ENCODE peak calls at places on chromosomes 7 and 10, in nine cellular contexts. One of them, this sample, is unnamed.

GRCh38 chr7:143305423-143306070 is 10.4 kb upstream of the CLCN1 start:
- DNase-seq in prostate gland: peak
- DNase-seq in body of pancreas: peak
- DNase-seq in adrenal gland: peak
- DNase-seq in tibial nerve: peak
- DNase-seq in sigmoid colon: no peak
- DNase-seq in A549: peak
- DNase-seq in stomach: peak
- DNase-seq in HCT116: peak
- DNase-seq in this sample: peak

GRCh38 chr7:127872122-127872521 is 159.1 kb downstream of the LRRC4 start:
- DNase-seq in tibial nerve: no peak
- DNase-seq in adrenal gland: no peak
- DNase-seq in body of pancreas: no peak
- DNase-seq in A549: no peak
- DNase-seq in sigmoid colon: no peak
- DNase-seq in HCT116: no peak
- DNase-seq in stomach: no peak
- DNase-seq in prostate gland: no peak
- DNase-seq in this sample: no peak

GRCh38 chr7:21946228-21946709 is 570 bp upstream of the CDCA7L start:
- DNase-seq in A549: peak
- DNase-seq in prostate gland: no peak
- DNase-seq in tibial nerve: no peak
- DNase-seq in body of pancreas: no peak
- DNase-seq in adrenal gland: no peak
- DNase-seq in stomach: no peak
- DNase-seq in HCT116: no peak
- DNase-seq in sigmoid colon: no peak
- DNase-seq in this sample: no peak

GRCh38 chr7:87003872-87004798 is 55.3 kb downstream of the ELAPOR2 start:
- DNase-seq in body of pancreas: no peak
- DNase-seq in sigmoid colon: no peak
- DNase-seq in tibial nerve: no peak
- DNase-seq in adrenal gland: no peak
- DNase-seq in A549: no peak
- DNase-seq in HCT116: no peak
- DNase-seq in prostate gland: no peak
- DNase-seq in stomach: no peak
- DNase-seq in this sample: no peak

GRCh38 chr7:50278120-50278519 is 26.4 kb upstream of the IKZF1 start:
- DNase-seq in A549: no peak
- DNase-seq in adrenal gland: no peak
- DNase-seq in body of pancreas: no peak
- DNase-seq in HCT116: no peak
- DNase-seq in sigmoid colon: no peak
- DNase-seq in prostate gland: no peak
- DNase-seq in tibial nerve: no peak
- DNase-seq in stomach: no peak
- DNase-seq in this sample: no peak

GRCh38 chr7:148754912-148755311 is 56.2 kb downstream of the CUL1 start:
- DNase-seq in body of pancreas: no peak
- DNase-seq in adrenal gland: no peak
- DNase-seq in tibial nerve: no peak
- DNase-seq in HCT116: no peak
- DNase-seq in stomach: no peak
- DNase-seq in sigmoid colon: no peak
- DNase-seq in A549: no peak
- DNase-seq in prostate gland: no peak
- DNase-seq in this sample: no peak

GRCh38 chr7:2529161-2530075 is 9.8 kb downstream of the LFNG start:
- DNase-seq in HCT116: no peak
- DNase-seq in tibial nerve: peak
- DNase-seq in adrenal gland: peak
- DNase-seq in prostate gland: no peak
- DNase-seq in A549: peak
- DNase-seq in body of pancreas: peak
- DNase-seq in stomach: peak
- DNase-seq in sigmoid colon: peak
- DNase-seq in this sample: peak

GRCh38 chr10:23095966-23096813 is 811 bp downstream of the MSRB2 start:
- DNase-seq in A549: peak
- DNase-seq in prostate gland: peak
- DNase-seq in adrenal gland: peak
- DNase-seq in body of pancreas: peak
- DNase-seq in stomach: peak
- DNase-seq in HCT116: no peak
- DNase-seq in tibial nerve: peak
- DNase-seq in sigmoid colon: peak
- DNase-seq in this sample: peak

GRCh38 chr10:69968830-69969229 is 83.8 kb upstream of the MACROH2A2 start:
- DNase-seq in sigmoid colon: no peak
- DNase-seq in stomach: peak
- DNase-seq in A549: peak
- DNase-seq in tibial nerve: no peak
- DNase-seq in adrenal gland: no peak
- DNase-seq in HCT116: peak
- DNase-seq in body of pancreas: no peak
- DNase-seq in prostate gland: no peak
- DNase-seq in this sample: no peak

GRCh38 chr10:97686301-97686961 is 610 bp downstream of the AVPI1 start:
- DNase-seq in body of pancreas: no peak
- DNase-seq in adrenal gland: no peak
- DNase-seq in tibial nerve: no peak
- DNase-seq in prostate gland: no peak
- DNase-seq in sigmoid colon: no peak
- DNase-seq in stomach: no peak
- DNase-seq in HCT116: no peak
- DNase-seq in A549: peak
- DNase-seq in this sample: no peak

GRCh38 chr10:92901819-92902234 is 53.5 kb downstream of the EXOC6 start:
- DNase-seq in adrenal gland: no peak
- DNase-seq in stomach: no peak
- DNase-seq in A549: no peak
- DNase-seq in body of pancreas: no peak
- DNase-seq in tibial nerve: no peak
- DNase-seq in HCT116: no peak
- DNase-seq in sigmoid colon: no peak
- DNase-seq in prostate gland: no peak
- DNase-seq in this sample: peak

GRCh38 chr7:101166909-101167644 is 1.7 kb upstream of the VGF start:
- DNase-seq in A549: no peak
- DNase-seq in sigmoid colon: no peak
- DNase-seq in body of pancreas: no peak
- DNase-seq in adrenal gland: no peak
- DNase-seq in stomach: no peak
- DNase-seq in prostate gland: no peak
- DNase-seq in tibial nerve: no peak
- DNase-seq in HCT116: no peak
- DNase-seq in this sample: no peak

GRCh38 chr10:11265486-11265885 is 247.8 kb downstream of the CELF2 start:
- DNase-seq in tibial nerve: no peak
- DNase-seq in stomach: no peak
- DNase-seq in A549: no peak
- DNase-seq in sigmoid colon: no peak
- DNase-seq in body of pancreas: no peak
- DNase-seq in adrenal gland: no peak
- DNase-seq in HCT116: no peak
- DNase-seq in prostate gland: no peak
- DNase-seq in this sample: no peak

GRCh38 chr10:11270858-11271179 is 253.1 kb downstream of the CELF2 start:
- DNase-seq in prostate gland: no peak
- DNase-seq in HCT116: no peak
- DNase-seq in sigmoid colon: no peak
- DNase-seq in tibial nerve: no peak
- DNase-seq in body of pancreas: no peak
- DNase-seq in stomach: no peak
- DNase-seq in adrenal gland: no peak
- DNase-seq in A549: no peak
- DNase-seq in this sample: no peak

GRCh38 chr10:11272915-11273389 is 255.3 kb downstream of the CELF2 start:
- DNase-seq in adrenal gland: no peak
- DNase-seq in stomach: no peak
- DNase-seq in tibial nerve: no peak
- DNase-seq in body of pancreas: no peak
- DNase-seq in HCT116: no peak
- DNase-seq in A549: no peak
- DNase-seq in sigmoid colon: no peak
- DNase-seq in prostate gland: no peak
- DNase-seq in this sample: no peak

GRCh38 chr10:11264481-11265044 is 246.9 kb downstream of the CELF2 start:
- DNase-seq in stomach: no peak
- DNase-seq in prostate gland: no peak
- DNase-seq in body of pancreas: no peak
- DNase-seq in tibial nerve: no peak
- DNase-seq in A549: no peak
- DNase-seq in sigmoid colon: no peak
- DNase-seq in adrenal gland: no peak
- DNase-seq in HCT116: no peak
- DNase-seq in this sample: no peak

GRCh38 chr10:11270135-11270857 is 252.6 kb downstream of the CELF2 start:
- DNase-seq in prostate gland: peak
- DNase-seq in A549: peak
- DNase-seq in HCT116: peak
- DNase-seq in body of pancreas: peak
- DNase-seq in adrenal gland: peak
- DNase-seq in stomach: peak
- DNase-seq in tibial nerve: peak
- DNase-seq in sigmoid colon: peak
- DNase-seq in this sample: peak
- TF ChIP-seq POLR2A in prostate gland: no peak
- TF ChIP-seq POLR2A in A549: no peak
- TF ChIP-seq POLR2A in HCT116: no peak
- TF ChIP-seq POLR2A in body of pancreas: no peak
- TF ChIP-seq POLR2A in adrenal gland: no peak
- TF ChIP-seq POLR2A in stomach: no peak
- TF ChIP-seq POLR2A in tibial nerve: no peak
- TF ChIP-seq POLR2A in sigmoid colon: no peak
- TF ChIP-seq POLR2A in this sample: no peak

GRCh38 chr7:29926761-29927160 is 62.8 kb downstream of the SCRN1 start:
- DNase-seq in prostate gland: no peak
- DNase-seq in stomach: no peak
- DNase-seq in A549: no peak
- DNase-seq in adrenal gland: no peak
- DNase-seq in sigmoid colon: no peak
- DNase-seq in HCT116: no peak
- DNase-seq in tibial nerve: no peak
- DNase-seq in body of pancreas: no peak
- DNase-seq in this sample: no peak

GRCh38 chr7:29926216-29926615 is 63.4 kb downstream of the SCRN1 start:
- DNase-seq in body of pancreas: no peak
- DNase-seq in tibial nerve: no peak
- DNase-seq in prostate gland: no peak
- DNase-seq in sigmoid colon: no peak
- DNase-seq in A549: no peak
- DNase-seq in adrenal gland: no peak
- DNase-seq in HCT116: no peak
- DNase-seq in stomach: no peak
- DNase-seq in this sample: no peak

GRCh38 chr7:29923231-29923630 is 66.4 kb downstream of the SCRN1 start:
- DNase-seq in prostate gland: no peak
- DNase-seq in sigmoid colon: no peak
- DNase-seq in tibial nerve: no peak
- DNase-seq in HCT116: no peak
- DNase-seq in A549: no peak
- DNase-seq in body of pancreas: no peak
- DNase-seq in adrenal gland: no peak
- DNase-seq in stomach: no peak
- DNase-seq in this sample: no peak

GRCh38 chr7:29924006-29924405 is 65.6 kb downstream of the SCRN1 start:
- DNase-seq in A549: no peak
- DNase-seq in stomach: no peak
- DNase-seq in tibial nerve: no peak
- DNase-seq in sigmoid colon: no peak
- DNase-seq in body of pancreas: no peak
- DNase-seq in adrenal gland: no peak
- DNase-seq in prostate gland: no peak
- DNase-seq in HCT116: no peak
- DNase-seq in this sample: no peak

GRCh38 chr7:29924684-29925083 is 64.9 kb downstream of the SCRN1 start:
- DNase-seq in A549: no peak
- DNase-seq in body of pancreas: no peak
- DNase-seq in HCT116: no peak
- DNase-seq in adrenal gland: no peak
- DNase-seq in sigmoid colon: no peak
- DNase-seq in prostate gland: no peak
- DNase-seq in tibial nerve: no peak
- DNase-seq in stomach: no peak
- DNase-seq in this sample: no peak
- H3K4me3 ChIP-seq in A549: no peak
- H3K4me3 ChIP-seq in body of pancreas: no peak
- H3K4me3 ChIP-seq in HCT116: no peak
- H3K4me3 ChIP-seq in adrenal gland: no peak
- H3K4me3 ChIP-seq in sigmoid colon: no peak
- H3K4me3 ChIP-seq in prostate gland: no peak
- H3K4me3 ChIP-seq in tibial nerve: no peak
- H3K4me3 ChIP-seq in stomach: no peak
- H3K4me3 ChIP-seq in this sample: no peak

GRCh38 chr10:20885678-20886077 is 11.4 kb downstream of the NEBL start:
- DNase-seq in body of pancreas: no peak
- DNase-seq in A549: peak
- DNase-seq in prostate gland: no peak
- DNase-seq in adrenal gland: no peak
- DNase-seq in HCT116: no peak
- DNase-seq in tibial nerve: no peak
- DNase-seq in sigmoid colon: no peak
- DNase-seq in stomach: no peak
- DNase-seq in this sample: no peak
- H3K27ac ChIP-seq in body of pancreas: no peak
- H3K27ac ChIP-seq in A549: no peak
- H3K27ac ChIP-seq in prostate gland: no peak
- H3K27ac ChIP-seq in adrenal gland: no peak
- H3K27ac ChIP-seq in HCT116: no peak
- H3K27ac ChIP-seq in tibial nerve: no peak
- H3K27ac ChIP-seq in sigmoid colon: no peak
- H3K27ac ChIP-seq in stomach: no peak
- H3K27ac ChIP-seq in this sample: no peak

DNA sequence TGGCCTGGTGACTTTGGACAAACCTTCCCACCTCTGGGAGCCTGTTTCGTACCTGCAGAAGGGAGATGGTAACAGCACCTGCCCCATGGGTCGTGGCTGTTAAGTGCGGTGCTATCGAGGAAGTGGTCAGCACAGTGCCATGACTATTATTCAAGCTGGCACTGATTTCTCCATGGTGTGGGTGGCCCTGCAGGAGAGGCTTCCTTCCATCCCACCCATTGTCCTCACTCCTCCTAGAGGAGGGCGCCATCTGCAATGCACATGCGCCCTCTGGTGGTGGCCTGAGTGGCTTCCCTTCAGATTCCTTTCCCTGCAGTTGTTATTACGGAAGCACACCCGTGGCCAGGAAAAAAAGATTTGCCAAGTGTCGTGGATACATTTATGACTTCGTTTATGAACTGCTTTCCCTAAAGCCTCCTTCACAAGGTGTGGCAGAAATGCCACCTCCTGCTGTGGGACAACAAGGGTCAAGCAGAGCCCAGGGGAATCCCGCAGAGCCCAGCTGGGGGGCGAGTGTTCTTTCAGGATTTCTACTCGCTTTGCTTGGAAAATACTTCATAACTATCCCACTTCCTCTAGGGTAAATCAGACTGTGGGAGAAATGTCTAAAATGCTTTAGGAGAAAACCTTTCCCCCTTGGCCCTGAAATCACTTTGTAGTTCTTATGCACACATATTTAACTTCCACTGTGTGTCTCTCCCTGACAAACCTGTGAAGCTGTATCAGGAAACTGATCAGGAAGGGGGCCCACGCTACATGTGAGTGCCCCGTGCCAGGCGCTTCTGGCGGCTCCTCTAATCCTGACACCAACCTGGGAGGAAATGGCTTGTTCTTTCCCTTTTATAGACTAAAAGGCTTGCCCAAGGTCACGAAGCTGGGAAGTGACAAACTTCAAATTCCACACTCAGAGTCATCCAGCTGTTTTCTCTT is 98.0 kb upstream of the ANLN start:
- DNase-seq in tibial nerve: peak
- DNase-seq in body of pancreas: peak
- DNase-seq in stomach: peak
- DNase-seq in A549: peak
- DNase-seq in prostate gland: peak
- DNase-seq in HCT116: peak
- DNase-seq in adrenal gland: peak
- DNase-seq in sigmoid colon: peak
- DNase-seq in this sample: peak
- TF ChIP-seq POLR2A in tibial nerve: no peak
- TF ChIP-seq POLR2A in body of pancreas: no peak
- TF ChIP-seq POLR2A in stomach: no peak
- TF ChIP-seq POLR2A in A549: no peak
- TF ChIP-seq POLR2A in prostate gland: no peak
- TF ChIP-seq POLR2A in HCT116: no peak
- TF ChIP-seq POLR2A in adrenal gland: no peak
- TF ChIP-seq POLR2A in sigmoid colon: no peak
- TF ChIP-seq POLR2A in this sample: no peak

This sample was measured in Peyer's patch.